ENCODE peak calls at places on chromosome 9, in seven cellular contexts. O is kidney tubule cell; B is amygdala; K is T47D; W is stimulated activated CD8-positive, alpha-beta memory T cell treated with anti-CD3 and anti-CD28 coated beads, Interleukin-7, amount 100 ng/mL, for 1 hour; Y is AG20443; I is T follicular helper cell. T is an unnamed sample.

GRCh38 chr9:33162721-33163311 is 4.3 kb downstream of the B4GALT1 start:
- DNase-seq in Y (peak), K (peak), B (no peak), I (no peak), W (no peak), O (no peak), T (no peak)

GRCh38 chr9:2373648-2374047 is 247.9 kb upstream of the VLDLR start:
- DNase-seq in Y (no peak), O (no peak), K (no peak), W (no peak), I (no peak), B (no peak), T (no peak)

GRCh38 chr9:105637787-105638395 is 24.4 kb upstream of the TAL2 start:
- DNase-seq in B (no peak), W (no peak), K (peak), O (no peak), I (no peak), Y (no peak), T (no peak)

GRCh38 chr9:79975471-79976316 is 403.9 kb downstream of the TLE4 start:
- DNase-seq in I (no peak), W (no peak), K (no peak), O (no peak), B (peak), Y (no peak), T (no peak)

GRCh38 chr9:92850898-92851297 is 26.9 kb downstream of the ZNF484 start:
- DNase-seq in B (no peak), I (no peak), K (peak), Y (no peak), O (no peak), W (no peak), T (no peak)

GRCh38 chr9:70549926-70550325 is 135.5 kb upstream of the KLF9 start:
- DNase-seq in K (no peak), O (no peak), Y (no peak), W (no peak), I (no peak), B (no peak), T (no peak)

GRCh38 chr9:98173181-98173580 is 19.3 kb downstream of the CORO2A start:
- DNase-seq in Y (no peak), W (no peak), I (no peak), B (no peak), O (no peak), K (no peak), T (no peak)

GRCh38 chr9:5947912-5948311 is 57.2 kb downstream of the MLANA start:
- DNase-seq in Y (no peak), K (no peak), I (no peak), B (no peak), W (no peak), O (peak), T (no peak)

GRCh38 chr9:136345281-136346156 is 18.0 kb downstream of the DNLZ start:
- DNase-seq in W (no peak), O (peak), K (peak), Y (peak), B (peak), I (no peak), T (no peak)

GRCh38 chr9:124813496-124814177 is 36.7 kb downstream of the OLFML2A start:
- DNase-seq in Y (no peak), W (no peak), O (no peak), K (no peak), B (no peak), I (no peak), T (no peak)

GRCh38 chr9:108885643-108886348 is 23.7 kb downstream of the ACTL7A start:
- DNase-seq in I (no peak), B (no peak), Y (peak), W (no peak), O (peak), K (peak), T (no peak)

GRCh38 chr9:128091144-128091543 is 23.1 kb downstream of the SLC25A25 start:
- DNase-seq in W (no peak), Y (peak), I (no peak), O (no peak), K (no peak), B (peak), T (no peak)

GRCh38 chr9:114271556-114272510 is 51.1 kb upstream of the ORM1 start:
- DNase-seq in Y (peak), O (no peak), B (no peak), I (no peak), W (no peak), K (peak), T (no peak)

GRCh38 chr9:31005086-31005665 is 1379.3 kb upstream of the ACO1 start:
- DNase-seq in Y (no peak), B (no peak), K (no peak), W (no peak), I (no peak), O (no peak), T (no peak)

GRCh38 chr9:109968702-109969450 is 188.9 kb downstream of the PALM2AKAP2 start:
- DNase-seq in W (no peak), O (peak), B (no peak), Y (peak), K (peak), I (no peak), T (no peak)

GRCh38 chr9:32395483-32396216 is 11.2 kb downstream of the ACO1 start:
- DNase-seq in K (no peak), O (peak), Y (peak), W (no peak), B (no peak), I (no peak), T (no peak)

GRCh38 chr9:19127881-19128719 is 808 bp upstream of the PLIN2 start:
- DNase-seq in K (peak), W (no peak), B (no peak), Y (no peak), O (peak), I (no peak), T (peak)

GRCh38 chr9:129609486-129610192 is 11.3 kb downstream of the C9orf50 start:
- DNase-seq in W (peak), K (peak), Y (peak), B (no peak), O (peak), I (peak), T (peak)